ENCODE peak calls at places on chromosome 9, in ten cellular contexts. One of them, this sample, is unnamed.
A peak's percentile ranks its signal among the peaks of the same experiment; 100 is the strongest.

GRCh38 chr9:18442629-18443491 is 31.1 kb upstream of the ADAMTSL1 start:
- DNase-seq in astrocyte of the spinal cord: peak; percentile 90
- DNase-seq in mammary epithelial cell: peak; percentile 64
- DNase-seq in fibroblast of the aortic adventitia: peak; percentile 91
- DNase-seq in progenitor cell of endocrine pancreas: peak; percentile 59
- DNase-seq in heart right ventricle: peak; percentile 58
- DNase-seq in choroid plexus epithelial cell: peak; percentile 96
- DNase-seq in H9: peak; percentile 85
- DNase-seq in right atrium auricular region: peak; percentile 79
- DNase-seq in fibroblast of lung: peak; percentile 90
- DNase-seq in this sample: peak; percentile 14

GRCh38 chr9:99389087-99390033 is 167.3 kb downstream of the SEC61B start:
- DNase-seq in astrocyte of the spinal cord: no peak
- DNase-seq in mammary epithelial cell: peak; percentile 79
- DNase-seq in fibroblast of the aortic adventitia: peak; percentile 41
- DNase-seq in progenitor cell of endocrine pancreas: no peak
- DNase-seq in heart right ventricle: no peak
- DNase-seq in choroid plexus epithelial cell: peak; percentile 41
- DNase-seq in H9: no peak
- DNase-seq in right atrium auricular region: no peak
- DNase-seq in fibroblast of lung: no peak
- DNase-seq in this sample: no peak

GRCh38 chr9:33263131-33263935 is 1.2 kb downstream of the BAG1 start:
- DNase-seq in astrocyte of the spinal cord: peak; percentile 21
- DNase-seq in mammary epithelial cell: peak; percentile 35
- DNase-seq in fibroblast of the aortic adventitia: peak; percentile 28
- DNase-seq in progenitor cell of endocrine pancreas: no peak
- DNase-seq in heart right ventricle: no peak
- DNase-seq in choroid plexus epithelial cell: peak; percentile 29
- DNase-seq in H9: no peak
- DNase-seq in right atrium auricular region: peak; percentile 9
- DNase-seq in fibroblast of lung: peak; percentile 34
- DNase-seq in this sample: no peak

GRCh38 chr9:26301046-26301445 is 591.6 kb downstream of the CAAP1 start:
- DNase-seq in astrocyte of the spinal cord: no peak
- DNase-seq in mammary epithelial cell: no peak
- DNase-seq in fibroblast of the aortic adventitia: no peak
- DNase-seq in progenitor cell of endocrine pancreas: no peak
- DNase-seq in heart right ventricle: no peak
- DNase-seq in choroid plexus epithelial cell: no peak
- DNase-seq in H9: no peak
- DNase-seq in right atrium auricular region: no peak
- DNase-seq in fibroblast of lung: no peak
- DNase-seq in this sample: no peak

GRCh38 chr9:22211588-22212360 is 202.7 kb upstream of the CDKN2B start:
- DNase-seq in astrocyte of the spinal cord: peak; percentile 98
- DNase-seq in mammary epithelial cell: peak; percentile 91
- DNase-seq in fibroblast of the aortic adventitia: peak; percentile 94
- DNase-seq in progenitor cell of endocrine pancreas: no peak
- DNase-seq in heart right ventricle: no peak
- DNase-seq in choroid plexus epithelial cell: peak; percentile 98
- DNase-seq in H9: no peak
- DNase-seq in right atrium auricular region: no peak
- DNase-seq in fibroblast of lung: peak; percentile 92
- DNase-seq in this sample: no peak

GRCh38 chr9:137234758-137235423 is 4.2 kb downstream of the SLC34A3 start:
- DNase-seq in astrocyte of the spinal cord: no peak
- DNase-seq in mammary epithelial cell: no peak
- DNase-seq in fibroblast of the aortic adventitia: no peak
- DNase-seq in progenitor cell of endocrine pancreas: no peak
- DNase-seq in heart right ventricle: no peak
- DNase-seq in choroid plexus epithelial cell: no peak
- DNase-seq in H9: no peak
- DNase-seq in right atrium auricular region: no peak
- DNase-seq in fibroblast of lung: no peak
- DNase-seq in this sample: no peak

GRCh38 chr9:116355153-116355827 is 201.7 kb downstream of the PAPPA start:
- DNase-seq in astrocyte of the spinal cord: peak; percentile 50
- DNase-seq in mammary epithelial cell: peak; percentile 11
- DNase-seq in fibroblast of the aortic adventitia: peak; percentile 97
- DNase-seq in progenitor cell of endocrine pancreas: no peak
- DNase-seq in heart right ventricle: no peak
- DNase-seq in choroid plexus epithelial cell: peak; percentile 58
- DNase-seq in H9: peak; percentile 55
- DNase-seq in right atrium auricular region: peak; percentile 60
- DNase-seq in fibroblast of lung: peak; percentile 49
- DNase-seq in this sample: no peak

GRCh38 chr9:14103115-14103514 is 210.8 kb downstream of the NFIB start:
- DNase-seq in astrocyte of the spinal cord: no peak
- DNase-seq in mammary epithelial cell: no peak
- DNase-seq in fibroblast of the aortic adventitia: peak; percentile 63
- DNase-seq in progenitor cell of endocrine pancreas: no peak
- DNase-seq in heart right ventricle: no peak
- DNase-seq in choroid plexus epithelial cell: peak; percentile 49
- DNase-seq in H9: no peak
- DNase-seq in right atrium auricular region: no peak
- DNase-seq in fibroblast of lung: peak; percentile 48
- DNase-seq in this sample: no peak

GRCh38 chr9:87763286-87763685 is 37.4 kb downstream of the CTSL start:
- DNase-seq in astrocyte of the spinal cord: no peak
- DNase-seq in mammary epithelial cell: peak; percentile 90
- DNase-seq in fibroblast of the aortic adventitia: no peak
- DNase-seq in progenitor cell of endocrine pancreas: no peak
- DNase-seq in heart right ventricle: no peak
- DNase-seq in choroid plexus epithelial cell: no peak
- DNase-seq in H9: no peak
- DNase-seq in right atrium auricular region: no peak
- DNase-seq in fibroblast of lung: no peak
- DNase-seq in this sample: no peak

GRCh38 chr9:107870927-107871720 is 381.6 kb upstream of the KLF4 start:
- DNase-seq in astrocyte of the spinal cord: no peak
- DNase-seq in mammary epithelial cell: no peak
- DNase-seq in fibroblast of the aortic adventitia: no peak
- DNase-seq in progenitor cell of endocrine pancreas: no peak
- DNase-seq in heart right ventricle: no peak
- DNase-seq in choroid plexus epithelial cell: no peak
- DNase-seq in H9: no peak
- DNase-seq in right atrium auricular region: no peak
- DNase-seq in fibroblast of lung: no peak
- DNase-seq in this sample: no peak

GRCh38 chr9:121271368-121272351 is 3.7 kb downstream of the GSN start:
- DNase-seq in astrocyte of the spinal cord: peak; percentile 84
- DNase-seq in mammary epithelial cell: peak; percentile 48
- DNase-seq in fibroblast of the aortic adventitia: peak; percentile 82
- DNase-seq in progenitor cell of endocrine pancreas: no peak
- DNase-seq in heart right ventricle: no peak
- DNase-seq in choroid plexus epithelial cell: peak; percentile 83
- DNase-seq in H9: no peak
- DNase-seq in right atrium auricular region: no peak
- DNase-seq in fibroblast of lung: peak; percentile 84
- DNase-seq in this sample: no peak

GRCh38 chr9:33932078-33932807 is 115.3 kb downstream of the UBE2R2 start:
- DNase-seq in astrocyte of the spinal cord: no peak
- DNase-seq in mammary epithelial cell: no peak
- DNase-seq in fibroblast of the aortic adventitia: no peak
- DNase-seq in progenitor cell of endocrine pancreas: no peak
- DNase-seq in heart right ventricle: no peak
- DNase-seq in choroid plexus epithelial cell: no peak
- DNase-seq in H9: no peak
- DNase-seq in right atrium auricular region: no peak
- DNase-seq in fibroblast of lung: no peak
- DNase-seq in this sample: no peak

GRCh38 chr9:132042324-132042723 is 37.3 kb downstream of the MED27 start:
- DNase-seq in astrocyte of the spinal cord: peak; percentile 94
- DNase-seq in mammary epithelial cell: peak; percentile 86
- DNase-seq in fibroblast of the aortic adventitia: peak; percentile 95
- DNase-seq in progenitor cell of endocrine pancreas: no peak
- DNase-seq in heart right ventricle: no peak
- DNase-seq in choroid plexus epithelial cell: peak; percentile 91
- DNase-seq in H9: no peak
- DNase-seq in right atrium auricular region: no peak
- DNase-seq in fibroblast of lung: peak; percentile 94
- DNase-seq in this sample: no peak
- TF ChIP-seq CTCF in astrocyte of the spinal cord: no peak
- TF ChIP-seq CTCF in mammary epithelial cell: no peak
- TF ChIP-seq CTCF in fibroblast of the aortic adventitia: peak; percentile 18
- TF ChIP-seq CTCF in progenitor cell of endocrine pancreas: no peak
- TF ChIP-seq CTCF in heart right ventricle: no peak
- TF ChIP-seq CTCF in choroid plexus epithelial cell: peak; percentile 22
- TF ChIP-seq CTCF in H9: no peak
- TF ChIP-seq CTCF in right atrium auricular region: no peak
- TF ChIP-seq CTCF in fibroblast of lung: no peak
- TF ChIP-seq CTCF in this sample: no peak

DNA sequence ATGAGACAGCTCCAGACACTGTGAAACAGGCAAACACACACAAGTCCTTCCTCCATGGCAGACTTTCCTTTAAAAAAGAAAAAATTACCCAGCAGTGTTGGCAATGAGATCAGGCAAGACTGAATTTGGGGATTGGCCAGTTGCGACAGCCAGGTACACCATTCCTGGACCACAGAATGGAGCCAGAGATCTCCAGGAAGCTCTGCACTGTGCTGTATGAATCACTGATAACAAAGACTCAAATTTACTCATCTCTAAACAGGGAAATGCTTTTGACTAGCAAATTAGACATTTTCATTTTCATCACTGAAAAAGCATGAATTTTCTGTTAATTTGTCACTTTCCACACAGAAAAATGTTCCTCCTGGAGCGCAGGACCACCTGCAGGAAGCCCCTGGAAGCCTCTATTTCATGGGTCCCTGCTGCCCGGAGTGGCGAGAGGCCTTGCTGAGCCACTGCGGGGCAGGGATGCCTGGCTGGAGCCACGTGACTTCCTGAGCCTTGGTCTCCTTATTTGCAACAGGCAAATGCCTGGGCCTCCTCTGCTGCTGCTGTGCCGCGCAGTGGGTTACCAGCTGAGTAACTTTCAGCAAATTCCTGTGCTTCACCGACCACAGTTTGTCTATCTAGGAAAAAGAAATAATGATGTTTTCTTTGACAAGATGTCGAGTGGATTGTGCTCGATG is 185.9 kb upstream of the ZNF618 start:
- DNase-seq in astrocyte of the spinal cord: peak; percentile 32
- DNase-seq in mammary epithelial cell: no peak
- DNase-seq in fibroblast of the aortic adventitia: no peak
- DNase-seq in progenitor cell of endocrine pancreas: no peak
- DNase-seq in heart right ventricle: no peak
- DNase-seq in choroid plexus epithelial cell: peak; percentile 61
- DNase-seq in H9: peak; percentile 44
- DNase-seq in right atrium auricular region: no peak
- DNase-seq in fibroblast of lung: no peak
- DNase-seq in this sample: no peak
- TF ChIP-seq CTCF in astrocyte of the spinal cord: no peak
- TF ChIP-seq CTCF in mammary epithelial cell: no peak
- TF ChIP-seq CTCF in fibroblast of the aortic adventitia: no peak
- TF ChIP-seq CTCF in progenitor cell of endocrine pancreas: no peak
- TF ChIP-seq CTCF in heart right ventricle: no peak
- TF ChIP-seq CTCF in choroid plexus epithelial cell: no peak
- TF ChIP-seq CTCF in H9: no peak
- TF ChIP-seq CTCF in right atrium auricular region: no peak
- TF ChIP-seq CTCF in fibroblast of lung: no peak
- TF ChIP-seq CTCF in this sample: no peak

GRCh38 chr9:6845881-6846280 is 88.1 kb downstream of the KDM4C start:
- DNase-seq in astrocyte of the spinal cord: no peak
- DNase-seq in mammary epithelial cell: no peak
- DNase-seq in fibroblast of the aortic adventitia: no peak
- DNase-seq in progenitor cell of endocrine pancreas: no peak
- DNase-seq in heart right ventricle: no peak
- DNase-seq in choroid plexus epithelial cell: peak; percentile 53
- DNase-seq in H9: peak; percentile 49
- DNase-seq in right atrium auricular region: no peak
- DNase-seq in fibroblast of lung: no peak
- DNase-seq in this sample: no peak
- TF ChIP-seq CTCF in astrocyte of the spinal cord: peak; percentile 47
- TF ChIP-seq CTCF in mammary epithelial cell: peak; percentile 42
- TF ChIP-seq CTCF in fibroblast of the aortic adventitia: peak; percentile 28
- TF ChIP-seq CTCF in progenitor cell of endocrine pancreas: peak; percentile 70
- TF ChIP-seq CTCF in heart right ventricle: peak; percentile 52
- TF ChIP-seq CTCF in choroid plexus epithelial cell: peak; percentile 62
- TF ChIP-seq CTCF in H9: peak; percentile 74
- TF ChIP-seq CTCF in right atrium auricular region: peak; percentile 39
- TF ChIP-seq CTCF in fibroblast of lung: peak; percentile 13
- TF ChIP-seq CTCF in this sample: no peak

GRCh38 chr9:125620216-125620615 is 86.8 kb downstream of the MAPKAP1 start:
- DNase-seq in astrocyte of the spinal cord: no peak
- DNase-seq in mammary epithelial cell: no peak
- DNase-seq in fibroblast of the aortic adventitia: no peak
- DNase-seq in progenitor cell of endocrine pancreas: no peak
- DNase-seq in heart right ventricle: no peak
- DNase-seq in choroid plexus epithelial cell: no peak
- DNase-seq in H9: no peak
- DNase-seq in right atrium auricular region: no peak
- DNase-seq in fibroblast of lung: peak; percentile 31
- DNase-seq in this sample: no peak
- TF ChIP-seq CTCF in astrocyte of the spinal cord: no peak
- TF ChIP-seq CTCF in mammary epithelial cell: no peak
- TF ChIP-seq CTCF in fibroblast of the aortic adventitia: no peak
- TF ChIP-seq CTCF in progenitor cell of endocrine pancreas: no peak
- TF ChIP-seq CTCF in heart right ventricle: no peak
- TF ChIP-seq CTCF in choroid plexus epithelial cell: no peak
- TF ChIP-seq CTCF in H9: no peak
- TF ChIP-seq CTCF in right atrium auricular region: no peak
- TF ChIP-seq CTCF in fibroblast of lung: no peak
- TF ChIP-seq CTCF in this sample: no peak

DNA sequence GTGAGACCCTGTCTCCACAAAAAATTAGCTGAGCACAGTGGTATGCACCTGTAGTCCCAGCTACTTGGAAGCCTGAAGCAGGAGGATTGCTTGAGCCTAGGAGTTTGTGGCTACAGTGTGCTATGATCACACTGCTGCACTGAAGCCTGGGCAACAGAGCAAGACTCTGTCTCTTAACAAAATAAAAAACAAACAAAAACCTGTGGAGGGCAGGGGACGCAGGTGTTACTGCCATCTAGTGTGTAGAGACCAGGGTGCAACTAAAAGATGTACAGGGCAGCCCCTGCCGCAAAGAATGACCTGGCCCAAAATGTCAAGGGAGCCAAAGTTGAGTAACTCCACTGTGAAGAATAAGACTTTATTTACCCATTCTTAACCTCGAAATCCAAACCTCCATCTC is 27.1 kb downstream of the ASPN start:
- DNase-seq in astrocyte of the spinal cord: no peak
- DNase-seq in mammary epithelial cell: no peak
- DNase-seq in fibroblast of the aortic adventitia: no peak
- DNase-seq in progenitor cell of endocrine pancreas: no peak
- DNase-seq in heart right ventricle: no peak
- DNase-seq in choroid plexus epithelial cell: no peak
- DNase-seq in H9: peak; percentile 40
- DNase-seq in right atrium auricular region: no peak
- DNase-seq in fibroblast of lung: no peak
- DNase-seq in this sample: no peak
- TF ChIP-seq CTCF in astrocyte of the spinal cord: peak; percentile 34
- TF ChIP-seq CTCF in mammary epithelial cell: peak; percentile 40
- TF ChIP-seq CTCF in fibroblast of the aortic adventitia: peak; percentile 28
- TF ChIP-seq CTCF in progenitor cell of endocrine pancreas: peak; percentile 27
- TF ChIP-seq CTCF in heart right ventricle: no peak
- TF ChIP-seq CTCF in choroid plexus epithelial cell: peak; percentile 42
- TF ChIP-seq CTCF in H9: peak; percentile 67
- TF ChIP-seq CTCF in right atrium auricular region: no peak
- TF ChIP-seq CTCF in fibroblast of lung: no peak
- TF ChIP-seq CTCF in this sample: no peak

GRCh38 chr9:131738293-131738692 is 1.6 kb downstream of the RAPGEF1 start:
- DNase-seq in astrocyte of the spinal cord: no peak
- DNase-seq in mammary epithelial cell: no peak
- DNase-seq in fibroblast of the aortic adventitia: no peak
- DNase-seq in progenitor cell of endocrine pancreas: no peak
- DNase-seq in heart right ventricle: no peak
- DNase-seq in choroid plexus epithelial cell: no peak
- DNase-seq in H9: no peak
- DNase-seq in right atrium auricular region: no peak
- DNase-seq in fibroblast of lung: no peak
- DNase-seq in this sample: no peak
- TF ChIP-seq CTCF in astrocyte of the spinal cord: no peak
- TF ChIP-seq CTCF in mammary epithelial cell: no peak
- TF ChIP-seq CTCF in fibroblast of the aortic adventitia: no peak
- TF ChIP-seq CTCF in progenitor cell of endocrine pancreas: no peak
- TF ChIP-seq CTCF in heart right ventricle: no peak
- TF ChIP-seq CTCF in choroid plexus epithelial cell: no peak
- TF ChIP-seq CTCF in H9: no peak
- TF ChIP-seq CTCF in right atrium auricular region: no peak
- TF ChIP-seq CTCF in fibroblast of lung: no peak
- TF ChIP-seq CTCF in this sample: no peak

This sample was measured in CD4-positive, alpha-beta T cell.